ENCODE peak calls at places on chromosome X, in seven cellular contexts. One of them, this sample, is unnamed.

GRCh38 chrX:27336466-27337091 is 126.6 kb downstream of the PPP4R3C start:
- DNase-seq in KG1: no peak
- DNase-seq in HT-29: peak; percentile 58
- DNase-seq in psoas muscle: no peak
- DNase-seq in stimulated activated CD8-positive, alpha-beta memory T cell treated with anti-CD3 and anti-CD28 coated beads, Interleukin-2, amount 100 ng/mL, for 1 hour: no peak
- DNase-seq in NCI-H1092: peak; percentile 13
- DNase-seq in ELR: peak; percentile 1
- DNase-seq in this sample: peak; percentile 78

GRCh38 chrX:70908541-70908940 is at the start of gene TEX11:
- DNase-seq in KG1: no peak
- DNase-seq in HT-29: no peak
- DNase-seq in psoas muscle: no peak
- DNase-seq in stimulated activated CD8-positive, alpha-beta memory T cell treated with anti-CD3 and anti-CD28 coated beads, Interleukin-2, amount 100 ng/mL, for 1 hour: no peak
- DNase-seq in NCI-H1092: no peak
- DNase-seq in ELR: no peak
- DNase-seq in this sample: no peak

GRCh38 chrX:155048997-155049619 is 21.8 kb downstream of the CMC4 start:
- DNase-seq in KG1: no peak
- DNase-seq in HT-29: peak; percentile 63
- DNase-seq in psoas muscle: peak; percentile 19
- DNase-seq in stimulated activated CD8-positive, alpha-beta memory T cell treated with anti-CD3 and anti-CD28 coated beads, Interleukin-2, amount 100 ng/mL, for 1 hour: no peak
- DNase-seq in NCI-H1092: no peak
- DNase-seq in ELR: peak; percentile 56
- DNase-seq in this sample: peak; percentile 30

GRCh38 chrX:54923376-54923775 is 2.8 kb downstream of the TRO start:
- DNase-seq in KG1: no peak
- DNase-seq in HT-29: no peak
- DNase-seq in psoas muscle: no peak
- DNase-seq in stimulated activated CD8-positive, alpha-beta memory T cell treated with anti-CD3 and anti-CD28 coated beads, Interleukin-2, amount 100 ng/mL, for 1 hour: no peak
- DNase-seq in NCI-H1092: no peak
- DNase-seq in ELR: no peak
- DNase-seq in this sample: no peak

GRCh38 chrX:63889001-63889400 is 104.0 kb upstream of the ARHGEF9 start:
- DNase-seq in KG1: no peak
- DNase-seq in HT-29: no peak
- DNase-seq in psoas muscle: no peak
- DNase-seq in stimulated activated CD8-positive, alpha-beta memory T cell treated with anti-CD3 and anti-CD28 coated beads, Interleukin-2, amount 100 ng/mL, for 1 hour: no peak
- DNase-seq in NCI-H1092: no peak
- DNase-seq in ELR: peak; percentile 87
- DNase-seq in this sample: peak; percentile 41

GRCh38 chrX:53379008-53379710 is 43.3 kb downstream of the SMC1A start:
- DNase-seq in KG1: no peak
- DNase-seq in HT-29: no peak
- DNase-seq in psoas muscle: no peak
- DNase-seq in stimulated activated CD8-positive, alpha-beta memory T cell treated with anti-CD3 and anti-CD28 coated beads, Interleukin-2, amount 100 ng/mL, for 1 hour: no peak
- DNase-seq in NCI-H1092: no peak
- DNase-seq in ELR: no peak
- DNase-seq in this sample: no peak

GRCh38 chrX:46582964-46583363 is 9.4 kb downstream of the CHST7 start:
- DNase-seq in KG1: no peak
- DNase-seq in HT-29: no peak
- DNase-seq in psoas muscle: no peak
- DNase-seq in stimulated activated CD8-positive, alpha-beta memory T cell treated with anti-CD3 and anti-CD28 coated beads, Interleukin-2, amount 100 ng/mL, for 1 hour: no peak
- DNase-seq in NCI-H1092: no peak
- DNase-seq in ELR: peak; percentile 84
- DNase-seq in this sample: no peak

GRCh38 chrX:130079824-130080406 is 30.4 kb downstream of the ELF4 start:
- DNase-seq in KG1: peak; percentile 35
- DNase-seq in HT-29: peak; percentile 86
- DNase-seq in psoas muscle: peak; percentile 55
- DNase-seq in stimulated activated CD8-positive, alpha-beta memory T cell treated with anti-CD3 and anti-CD28 coated beads, Interleukin-2, amount 100 ng/mL, for 1 hour: peak; percentile 29
- DNase-seq in NCI-H1092: peak; percentile 63
- DNase-seq in ELR: peak; percentile 77
- DNase-seq in this sample: peak; percentile 69

GRCh38 chrX:50967734-50968133 is 57.2 kb downstream of the BMP15 start:
- DNase-seq in KG1: no peak
- DNase-seq in HT-29: no peak
- DNase-seq in psoas muscle: no peak
- DNase-seq in stimulated activated CD8-positive, alpha-beta memory T cell treated with anti-CD3 and anti-CD28 coated beads, Interleukin-2, amount 100 ng/mL, for 1 hour: no peak
- DNase-seq in NCI-H1092: no peak
- DNase-seq in ELR: no peak
- DNase-seq in this sample: peak; percentile 20

GRCh38 chrX:42096262-42096939 is 173.0 kb upstream of the CASK start:
- DNase-seq in KG1: no peak
- DNase-seq in HT-29: peak; percentile 48
- DNase-seq in psoas muscle: no peak
- DNase-seq in stimulated activated CD8-positive, alpha-beta memory T cell treated with anti-CD3 and anti-CD28 coated beads, Interleukin-2, amount 100 ng/mL, for 1 hour: no peak
- DNase-seq in NCI-H1092: no peak
- DNase-seq in ELR: peak; percentile 79
- DNase-seq in this sample: peak; percentile 33

GRCh38 chrX:129360175-129360574 is 163.1 kb downstream of the SMARCA1 start:
- DNase-seq in KG1: no peak
- DNase-seq in HT-29: peak; percentile 87
- DNase-seq in psoas muscle: no peak
- DNase-seq in stimulated activated CD8-positive, alpha-beta memory T cell treated with anti-CD3 and anti-CD28 coated beads, Interleukin-2, amount 100 ng/mL, for 1 hour: no peak
- DNase-seq in NCI-H1092: peak; percentile 46
- DNase-seq in ELR: peak; percentile 54
- DNase-seq in this sample: peak; percentile 71

GRCh38 chrX:45843518-45843917 is 642.8 kb upstream of the DIPK2B start:
- DNase-seq in KG1: no peak
- DNase-seq in HT-29: peak; percentile 42
- DNase-seq in psoas muscle: no peak
- DNase-seq in stimulated activated CD8-positive, alpha-beta memory T cell treated with anti-CD3 and anti-CD28 coated beads, Interleukin-2, amount 100 ng/mL, for 1 hour: no peak
- DNase-seq in NCI-H1092: no peak
- DNase-seq in ELR: peak; percentile 44
- DNase-seq in this sample: peak; percentile 66

GRCh38 chrX:105460366-105460765 is 239.9 kb upstream of the TEX13A start:
- DNase-seq in KG1: no peak
- DNase-seq in HT-29: no peak
- DNase-seq in psoas muscle: no peak
- DNase-seq in stimulated activated CD8-positive, alpha-beta memory T cell treated with anti-CD3 and anti-CD28 coated beads, Interleukin-2, amount 100 ng/mL, for 1 hour: no peak
- DNase-seq in NCI-H1092: no peak
- DNase-seq in ELR: peak; percentile 13
- DNase-seq in this sample: no peak

GRCh38 chrX:63658920-63659319 is 126.1 kb downstream of the ARHGEF9 start:
- DNase-seq in KG1: no peak
- DNase-seq in HT-29: no peak
- DNase-seq in psoas muscle: no peak
- DNase-seq in stimulated activated CD8-positive, alpha-beta memory T cell treated with anti-CD3 and anti-CD28 coated beads, Interleukin-2, amount 100 ng/mL, for 1 hour: no peak
- DNase-seq in NCI-H1092: no peak
- DNase-seq in ELR: no peak
- DNase-seq in this sample: no peak

GRCh38 chrX:120090208-120090607 is 12.7 kb upstream of the RHOXF2B start:
- DNase-seq in KG1: no peak
- DNase-seq in HT-29: no peak
- DNase-seq in psoas muscle: no peak
- DNase-seq in stimulated activated CD8-positive, alpha-beta memory T cell treated with anti-CD3 and anti-CD28 coated beads, Interleukin-2, amount 100 ng/mL, for 1 hour: no peak
- DNase-seq in NCI-H1092: no peak
- DNase-seq in ELR: no peak
- DNase-seq in this sample: no peak

GRCh38 chrX:78125148-78125547 is 14.3 kb downstream of the TAF9B start:
- DNase-seq in KG1: no peak
- DNase-seq in HT-29: no peak
- DNase-seq in psoas muscle: no peak
- DNase-seq in stimulated activated CD8-positive, alpha-beta memory T cell treated with anti-CD3 and anti-CD28 coated beads, Interleukin-2, amount 100 ng/mL, for 1 hour: no peak
- DNase-seq in NCI-H1092: no peak
- DNase-seq in ELR: no peak
- DNase-seq in this sample: no peak

GRCh38 chrX:110060317-110060716 is 57.4 kb downstream of the TMEM164 start:
- DNase-seq in KG1: no peak
- DNase-seq in HT-29: no peak
- DNase-seq in psoas muscle: no peak
- DNase-seq in stimulated activated CD8-positive, alpha-beta memory T cell treated with anti-CD3 and anti-CD28 coated beads, Interleukin-2, amount 100 ng/mL, for 1 hour: no peak
- DNase-seq in NCI-H1092: no peak
- DNase-seq in ELR: no peak
- DNase-seq in this sample: no peak

GRCh38 chrX:15143050-15143824 is 126.6 kb downstream of the ASB9 start:
- DNase-seq in KG1: peak; percentile 0
- DNase-seq in HT-29: peak; percentile 55
- DNase-seq in psoas muscle: no peak
- DNase-seq in stimulated activated CD8-positive, alpha-beta memory T cell treated with anti-CD3 and anti-CD28 coated beads, Interleukin-2, amount 100 ng/mL, for 1 hour: peak; percentile 23
- DNase-seq in NCI-H1092: peak; percentile 36
- DNase-seq in ELR: peak; percentile 51
- DNase-seq in this sample: peak; percentile 56

GRCh38 chrX:74248889-74249288 is 55.1 kb upstream of the ZCCHC13 start:
- DNase-seq in KG1: no peak
- DNase-seq in HT-29: peak; percentile 48
- DNase-seq in psoas muscle: no peak
- DNase-seq in stimulated activated CD8-positive, alpha-beta memory T cell treated with anti-CD3 and anti-CD28 coated beads, Interleukin-2, amount 100 ng/mL, for 1 hour: no peak
- DNase-seq in NCI-H1092: no peak
- DNase-seq in ELR: no peak
- DNase-seq in this sample: no peak

GRCh38 chrX:151762802-151763201 is 28.3 kb downstream of the CNGA2 start:
- DNase-seq in KG1: no peak
- DNase-seq in HT-29: peak; percentile 37
- DNase-seq in psoas muscle: no peak
- DNase-seq in stimulated activated CD8-positive, alpha-beta memory T cell treated with anti-CD3 and anti-CD28 coated beads, Interleukin-2, amount 100 ng/mL, for 1 hour: no peak
- DNase-seq in NCI-H1092: no peak
- DNase-seq in ELR: no peak
- DNase-seq in this sample: no peak

GRCh38 chrX:72693477-72693876 is 20.6 kb downstream of the PHKA1 start:
- DNase-seq in KG1: no peak
- DNase-seq in HT-29: no peak
- DNase-seq in psoas muscle: no peak
- DNase-seq in stimulated activated CD8-positive, alpha-beta memory T cell treated with anti-CD3 and anti-CD28 coated beads, Interleukin-2, amount 100 ng/mL, for 1 hour: no peak
- DNase-seq in NCI-H1092: no peak
- DNase-seq in ELR: no peak
- DNase-seq in this sample: no peak

GRCh38 chrX:104122829-104123228 is 10.5 kb downstream of the ZCCHC18 start:
- DNase-seq in KG1: peak; percentile 1
- DNase-seq in HT-29: no peak
- DNase-seq in psoas muscle: no peak
- DNase-seq in stimulated activated CD8-positive, alpha-beta memory T cell treated with anti-CD3 and anti-CD28 coated beads, Interleukin-2, amount 100 ng/mL, for 1 hour: no peak
- DNase-seq in NCI-H1092: no peak
- DNase-seq in ELR: no peak
- DNase-seq in this sample: no peak

GRCh38 chrX:21056636-21057035 is 317.6 kb upstream of the CNKSR2 start:
- DNase-seq in KG1: no peak
- DNase-seq in HT-29: no peak
- DNase-seq in psoas muscle: no peak
- DNase-seq in stimulated activated CD8-positive, alpha-beta memory T cell treated with anti-CD3 and anti-CD28 coated beads, Interleukin-2, amount 100 ng/mL, for 1 hour: no peak
- DNase-seq in NCI-H1092: no peak
- DNase-seq in ELR: peak; percentile 31
- DNase-seq in this sample: peak; percentile 32

GRCh38 chrX:133401539-133401938 is 13.8 kb downstream of the GPC4 start:
- DNase-seq in KG1: no peak
- DNase-seq in HT-29: no peak
- DNase-seq in psoas muscle: no peak
- DNase-seq in stimulated activated CD8-positive, alpha-beta memory T cell treated with anti-CD3 and anti-CD28 coated beads, Interleukin-2, amount 100 ng/mL, for 1 hour: no peak
- DNase-seq in NCI-H1092: no peak
- DNase-seq in ELR: no peak
- DNase-seq in this sample: no peak

GRCh38 chrX:123878177-123878576 is 18.3 kb downstream of the XIAP start:
- DNase-seq in KG1: no peak
- DNase-seq in HT-29: no peak
- DNase-seq in psoas muscle: no peak
- DNase-seq in stimulated activated CD8-positive, alpha-beta memory T cell treated with anti-CD3 and anti-CD28 coated beads, Interleukin-2, amount 100 ng/mL, for 1 hour: no peak
- DNase-seq in NCI-H1092: no peak
- DNase-seq in ELR: peak; percentile 12
- DNase-seq in this sample: no peak

GRCh38 chrX:97524997-97525396 is 641.3 kb downstream of the RPA4 start:
- DNase-seq in KG1: no peak
- DNase-seq in HT-29: peak; percentile 9
- DNase-seq in psoas muscle: no peak
- DNase-seq in stimulated activated CD8-positive, alpha-beta memory T cell treated with anti-CD3 and anti-CD28 coated beads, Interleukin-2, amount 100 ng/mL, for 1 hour: no peak
- DNase-seq in NCI-H1092: no peak
- DNase-seq in ELR: peak; percentile 66
- DNase-seq in this sample: peak; percentile 2

GRCh38 chrX:106177106-106177981 is 9.2 kb downstream of the PWWP3B start:
- DNase-seq in KG1: no peak
- DNase-seq in HT-29: no peak
- DNase-seq in psoas muscle: peak; percentile 66
- DNase-seq in stimulated activated CD8-positive, alpha-beta memory T cell treated with anti-CD3 and anti-CD28 coated beads, Interleukin-2, amount 100 ng/mL, for 1 hour: no peak
- DNase-seq in NCI-H1092: no peak
- DNase-seq in ELR: no peak
- DNase-seq in this sample: no peak

GRCh38 chrX:104370089-104370488 is 115.4 kb upstream of the ESX1 start:
- DNase-seq in KG1: no peak
- DNase-seq in HT-29: peak; percentile 86
- DNase-seq in psoas muscle: no peak
- DNase-seq in stimulated activated CD8-positive, alpha-beta memory T cell treated with anti-CD3 and anti-CD28 coated beads, Interleukin-2, amount 100 ng/mL, for 1 hour: no peak
- DNase-seq in NCI-H1092: no peak
- DNase-seq in ELR: peak; percentile 37
- DNase-seq in this sample: peak; percentile 8

GRCh38 chrX:103256651-103257050 is 1.7 kb upstream of the TCEAL8 start:
- DNase-seq in KG1: no peak
- DNase-seq in HT-29: no peak
- DNase-seq in psoas muscle: no peak
- DNase-seq in stimulated activated CD8-positive, alpha-beta memory T cell treated with anti-CD3 and anti-CD28 coated beads, Interleukin-2, amount 100 ng/mL, for 1 hour: no peak
- DNase-seq in NCI-H1092: no peak
- DNase-seq in ELR: no peak
- DNase-seq in this sample: no peak

This sample was measured in RKO.